ENCODE peak calls at places on chromosome 7, in nine cellular contexts. L is endodermal cell, G is kidney, I is left ventricle myocardium inferior, W is WERI-Rb-1, M is right lobe of liver, C is stomach, Y is AG10803, R is brain microvascular endothelial cell. X is an unnamed sample.

GRCh38 chr7:128167316-128167691 is 73.8 kb upstream of the LEP start:
- DNase-seq in M (peak), L (peak), Y (peak), R (peak), W (peak), G (peak), C (peak), I (no peak), X (no peak)

GRCh38 chr7:151440799-151441443 is 980 bp upstream of the CRYGN start:
- DNase-seq in W (no peak), M (no peak), L (no peak), I (no peak), G (no peak), Y (no peak), C (no peak), R (no peak), X (no peak)

GRCh38 chr7:158975526-158976467 is 119.4 kb downstream of the DYNC2I1 start:
- DNase-seq in C (no peak), Y (no peak), M (no peak), R (no peak), L (peak), I (no peak), W (peak), G (peak), X (no peak)

GRCh38 chr7:46550864-46551263 is 629.8 kb upstream of the IGFBP3 start:
- DNase-seq in I (no peak), Y (no peak), M (no peak), W (no peak), L (no peak), C (no peak), G (no peak), R (no peak), X (no peak)

GRCh38 chr7:45892407-45893035 is 4.2 kb downstream of the IGFBP1 start:
- DNase-seq in G (no peak), L (no peak), I (no peak), C (no peak), W (no peak), R (no peak), M (peak), Y (no peak), X (no peak)

GRCh38 chr7:99034932-99035722 is 108.8 kb downstream of the SMURF1 start:
- DNase-seq in G (no peak), L (no peak), R (no peak), Y (no peak), W (no peak), M (no peak), C (no peak), I (no peak), X (no peak)

GRCh38 chr7:44964831-44965440 is 13.9 kb downstream of the MYO1G start:
- DNase-seq in L (peak), Y (no peak), G (peak), R (no peak), I (no peak), C (no peak), M (no peak), W (no peak), X (peak)

GRCh38 chr7:155568961-155569360 is 22.6 kb upstream of the CNPY1 start:
- DNase-seq in W (no peak), C (no peak), M (no peak), I (no peak), L (no peak), R (no peak), G (no peak), Y (no peak), X (peak)

GRCh38 chr7:40457776-40458480 is 323.1 kb downstream of the SUGCT start:
- DNase-seq in C (no peak), L (no peak), R (no peak), Y (no peak), I (no peak), G (no peak), M (no peak), W (no peak), X (no peak)

GRCh38 chr7:148987751-148988512 is 40.4 kb downstream of the PDIA4 start:
- DNase-seq in C (peak), Y (no peak), W (no peak), M (no peak), I (no peak), L (peak), R (no peak), G (peak), X (peak)

GRCh38 chr7:130921391-130922180 is 187.6 kb upstream of the KLF14 start:
- DNase-seq in G (peak), L (no peak), M (no peak), Y (peak), R (peak), C (peak), I (peak), W (no peak), X (no peak)

GRCh38 chr7:5827755-5828154 is 46.3 kb upstream of the RNF216 start:
- DNase-seq in I (no peak), C (no peak), W (peak), M (peak), L (peak), G (peak), Y (no peak), R (no peak), X (no peak)

GRCh38 chr7:107622429-107622828 is 38.2 kb upstream of the SLC26A4 start:
- DNase-seq in L (no peak), I (no peak), M (no peak), Y (peak), G (no peak), C (no peak), R (peak), W (no peak), X (no peak)

GRCh38 chr7:127946081-127946480 is 85.2 kb downstream of the LRRC4 start:
- DNase-seq in Y (no peak), C (no peak), M (no peak), I (no peak), R (no peak), G (no peak), L (no peak), W (no peak), X (no peak)

GRCh38 chr7:32217841-32218467 is 147.7 kb upstream of the PDE1C start:
- DNase-seq in R (no peak), G (no peak), Y (no peak), I (no peak), C (no peak), W (no peak), M (no peak), L (peak), X (no peak)

GRCh38 chr7:93185303-93186027 is 37.3 kb upstream of the SAMD9L start:
- DNase-seq in Y (no peak), G (no peak), L (no peak), C (no peak), I (no peak), W (no peak), M (no peak), R (peak), X (no peak)

GRCh38 chr7:18165176-18165575 is 137.5 kb upstream of the PRPS1L1 start:
- DNase-seq in W (no peak), L (no peak), M (no peak), I (no peak), G (no peak), R (no peak), C (no peak), Y (no peak), X (no peak)

GRCh38 chr7:103640031-103640779 is 194.2 kb upstream of the SLC26A5 start:
- DNase-seq in G (no peak), M (no peak), L (no peak), C (no peak), W (no peak), R (peak), I (no peak), Y (peak), X (no peak)

GRCh38 chr7:74364061-74364460 is 74.9 kb downstream of the CLIP2 start:
- DNase-seq in Y (no peak), W (peak), M (no peak), C (no peak), L (peak), R (no peak), I (no peak), G (no peak), X (no peak)

GRCh38 chr7:134709197-134709596 is 62.5 kb downstream of the BPGM start:
- DNase-seq in I (no peak), W (no peak), Y (peak), G (no peak), L (no peak), C (no peak), M (no peak), R (no peak), X (no peak)

GRCh38 chr7:134710511-134710853 is 63.8 kb downstream of the BPGM start:
- DNase-seq in C (no peak), G (no peak), M (no peak), L (no peak), W (no peak), Y (no peak), R (no peak), I (no peak), X (no peak)

GRCh38 chr7:134708692-134709091 is 62.0 kb downstream of the BPGM start:
- DNase-seq in G (no peak), Y (no peak), W (no peak), R (no peak), L (no peak), C (no peak), I (no peak), M (no peak), X (no peak)

GRCh38 chr7:134712196-134712595 is 65.5 kb downstream of the BPGM start:
- DNase-seq in C (no peak), G (no peak), R (peak), I (no peak), W (no peak), L (no peak), Y (peak), M (no peak), X (no peak)

DNA sequence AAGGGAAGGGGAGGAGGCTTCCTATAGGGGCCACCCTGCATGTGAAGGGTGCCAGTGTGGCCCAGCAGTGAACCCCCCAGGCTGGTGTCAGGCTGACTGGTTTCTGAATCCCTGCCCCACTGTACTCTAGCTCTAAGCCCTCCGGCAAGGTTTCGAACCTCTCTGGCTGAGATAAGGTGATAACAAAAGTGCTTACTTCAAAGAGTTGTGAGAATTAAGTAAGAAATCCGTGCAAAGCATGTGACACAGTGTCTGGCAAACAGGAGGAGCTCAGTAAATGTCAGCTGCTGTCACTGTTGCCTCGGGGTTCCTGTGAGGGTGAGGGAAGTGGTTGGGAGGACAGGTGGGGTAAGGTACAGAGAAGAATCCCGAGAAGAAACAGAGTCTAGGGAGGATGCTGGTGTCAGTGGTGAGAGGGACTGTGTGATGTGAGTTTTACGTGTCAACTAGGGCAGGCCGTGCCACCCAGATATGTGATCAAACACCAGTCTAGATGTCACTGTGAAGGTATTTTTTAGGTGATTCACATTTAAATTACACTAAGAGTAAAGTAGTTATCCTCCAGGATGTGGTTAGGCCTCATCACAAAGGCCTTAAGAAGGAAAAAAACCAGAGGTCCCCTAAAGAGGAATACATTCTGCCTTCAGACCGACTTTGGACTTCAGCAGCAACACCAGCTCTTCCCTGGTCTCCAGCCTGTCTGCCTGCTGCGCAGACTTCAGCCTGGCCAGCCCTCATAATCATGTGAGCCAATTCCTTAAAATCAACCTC is 64.4 kb downstream of the BPGM start:
- DNase-seq in C (no peak), Y (no peak), L (no peak), R (no peak), M (no peak), W (no peak), G (no peak), I (no peak), X (no peak)
- TF ChIP-seq CTCF in C (no peak), Y (no peak), L (no peak), R (no peak), M (no peak), W (no peak), G (no peak), I (no peak), X (no peak)

GRCh38 chr7:132249591-132249971 is 326.7 kb downstream of the PLXNA4 start:
- DNase-seq in R (no peak), G (no peak), C (peak), Y (peak), I (no peak), M (no peak), W (peak), L (peak), X (no peak)
- TF ChIP-seq CTCF in R (peak), G (peak), C (peak), Y (peak), I (peak), M (peak), W (peak), L (peak), X (peak)

DNA sequence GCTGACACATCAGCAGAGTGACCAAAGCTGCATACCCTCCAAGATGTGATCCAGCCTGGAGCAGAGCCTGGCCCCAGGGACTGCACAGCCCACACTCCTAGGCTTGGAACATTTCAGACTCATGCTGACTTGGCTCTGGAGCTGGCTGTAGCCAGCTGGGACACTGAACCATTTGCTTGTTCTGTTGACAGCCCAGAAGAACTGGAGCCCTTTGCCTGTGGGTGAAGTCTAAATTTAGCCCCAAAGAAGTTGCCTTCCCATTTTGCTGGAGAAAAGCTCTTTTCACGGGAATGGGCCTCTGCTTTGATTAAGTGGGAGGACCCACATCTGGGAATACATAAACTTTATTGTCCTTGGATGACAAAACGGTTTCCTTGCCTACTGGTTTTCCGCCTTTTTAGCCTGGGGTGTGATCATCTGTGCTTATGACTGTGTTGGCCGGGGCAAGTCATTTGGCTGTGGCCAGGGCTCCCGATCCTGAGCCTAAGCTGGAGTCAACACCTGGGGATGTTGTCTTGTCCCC is 186.2 kb upstream of the BMPER start:
- DNase-seq in Y (peak), L (peak), W (no peak), C (no peak), M (no peak), R (no peak), I (peak), G (peak), X (no peak)
- TF ChIP-seq CTCF in Y (no peak), L (no peak), W (no peak), C (no peak), M (no peak), R (no peak), I (no peak), G (no peak), X (no peak)

GRCh38 chr7:157689269-157690057 is 352.7 kb downstream of the DNAJB6 start:
- DNase-seq in I (no peak), Y (no peak), L (no peak), M (no peak), R (no peak), G (peak), W (peak), C (peak), X (no peak)
- TF ChIP-seq CTCF in I (no peak), Y (no peak), L (no peak), M (no peak), R (no peak), G (no peak), W (peak), C (no peak), X (no peak)

DNA sequence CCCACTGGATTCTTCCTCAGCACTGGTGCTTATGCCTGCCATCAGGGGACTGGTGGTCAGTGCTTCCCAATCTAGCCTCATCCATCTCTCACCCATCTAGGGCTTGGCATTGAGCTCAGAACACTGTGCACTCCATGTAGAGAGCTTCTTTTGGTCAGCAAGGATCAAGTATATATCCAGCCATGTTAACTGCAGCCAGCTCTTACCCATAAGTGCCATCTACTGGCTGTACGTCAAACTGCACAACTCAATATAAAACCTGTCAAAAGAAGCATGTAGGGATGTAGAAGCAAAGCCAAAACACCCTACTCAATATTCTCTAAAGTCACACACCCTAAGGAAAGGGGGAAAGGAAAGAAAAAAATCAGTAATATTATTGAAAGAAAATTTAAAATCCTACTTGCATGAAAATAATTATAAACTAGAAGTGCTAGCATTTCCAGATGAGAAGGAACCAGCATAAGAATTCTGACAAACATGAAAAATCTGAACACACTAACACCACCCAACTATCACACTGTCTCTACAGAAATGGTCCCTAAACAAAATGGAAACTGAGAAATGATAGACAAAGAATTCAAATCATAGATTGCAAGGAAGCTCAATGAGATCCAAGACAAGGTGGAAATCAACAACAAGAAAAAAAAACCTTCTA is 531.1 kb upstream of the STEAP1 start:
- DNase-seq in C (no peak), R (peak), W (peak), M (no peak), G (no peak), I (no peak), Y (peak), L (peak), X (no peak)
- TF ChIP-seq CTCF in C (peak), R (peak), W (peak), M (peak), G (peak), I (peak), Y (peak), L (peak), X (peak)

DNA sequence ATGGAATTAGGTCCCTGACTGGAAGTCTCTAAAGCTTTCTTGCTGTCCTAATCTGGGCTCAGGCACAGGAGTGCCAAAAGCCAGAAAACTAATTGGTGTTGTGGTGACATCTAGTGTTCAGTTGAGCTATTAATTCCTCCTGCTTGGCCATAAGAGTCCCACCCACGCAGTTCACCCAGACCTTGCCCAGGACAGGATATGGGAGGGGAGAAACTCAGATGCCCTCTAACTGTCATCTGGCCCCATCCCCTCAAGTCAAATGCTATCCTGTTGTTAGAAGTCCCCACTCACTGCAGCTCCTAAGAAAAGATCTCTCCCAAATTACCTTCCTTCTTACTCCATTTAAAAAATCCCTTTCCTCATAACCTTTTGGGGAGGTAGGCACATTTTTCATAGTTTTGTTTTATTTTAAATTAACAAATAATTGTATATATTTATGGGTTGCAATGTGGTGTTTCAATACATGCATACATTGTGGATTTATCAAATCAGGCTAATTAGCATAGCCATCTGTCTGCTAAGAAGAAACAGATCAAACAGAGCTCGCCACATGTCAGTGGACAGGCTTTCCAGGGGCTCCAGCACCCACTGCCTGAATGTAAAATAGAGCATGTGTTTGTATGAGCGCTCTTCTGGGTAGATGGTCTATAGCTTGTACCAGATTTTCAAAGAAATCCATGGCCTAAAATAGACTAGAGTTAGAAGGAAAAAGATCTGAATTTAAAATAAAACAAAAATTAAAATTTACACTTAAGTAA is 84.0 kb downstream of the GSAP start:
- DNase-seq in M (peak), I (peak), Y (peak), L (peak), W (peak), R (peak), G (peak), C (peak), X (no peak)
- TF ChIP-seq CTCF in M (peak), I (peak), Y (peak), L (peak), W (peak), R (peak), G (peak), C (peak), X (peak)

DNA sequence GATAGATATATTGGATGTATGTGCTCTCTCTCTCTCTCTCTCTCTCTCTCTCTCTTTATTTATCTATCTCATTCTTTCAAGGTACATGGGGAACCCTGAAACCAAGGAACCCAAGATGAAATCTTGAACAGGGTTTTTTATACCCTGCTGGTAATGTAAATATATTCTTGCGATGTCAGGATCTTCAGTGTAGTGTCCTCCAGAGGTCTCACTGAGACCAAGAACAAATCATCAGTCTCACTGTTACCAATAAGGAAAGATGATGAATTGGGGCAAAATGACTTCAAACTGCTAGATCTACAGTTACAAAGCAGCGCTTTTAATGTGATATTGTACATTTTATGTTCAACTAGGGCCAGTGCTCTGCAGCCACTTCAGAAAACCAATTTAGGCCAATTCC is 423.5 kb downstream of the ANKRD7 start:
- DNase-seq in W (no peak), C (no peak), L (no peak), I (no peak), Y (no peak), G (no peak), M (no peak), R (no peak), X (no peak)
- TF ChIP-seq CTCF in W (no peak), C (no peak), L (no peak), I (no peak), Y (no peak), G (no peak), M (no peak), R (no peak), X (peak)

GRCh38 chr7:95006010-95006409 is 98.6 kb downstream of the PPP1R9A start:
- DNase-seq in W (no peak), M (no peak), C (no peak), Y (no peak), L (no peak), I (no peak), R (no peak), G (no peak), X (no peak)
- TF ChIP-seq CTCF in W (no peak), M (no peak), C (no peak), Y (no peak), L (no peak), I (no peak), R (no peak), G (no peak), X (no peak)

X was measured in chondrocyte.